ENCODE peak calls at places on chromosomes 11 and 22, in four cellular contexts. Y, I, P and U are unnamed samples.

GRCh38 chr11:66701432-66702240 is 23.9 kb upstream of the RBM4B start:
- DNase-seq in Y (no peak), I (no peak), P (no peak), U (no peak)

GRCh38 chr22:20384171-20384570 is 9.8 kb upstream of the ZNF74 start:
- DNase-seq in Y (no peak), I (no peak), P (no peak), U (no peak)

GRCh38 chr11:128779036-128779435 is 85.2 kb downstream of the FLI1 start:
- DNase-seq in Y (no peak), I (no peak), P (no peak), U (no peak)

GRCh38 chr11:118911880-118912741 is 13.6 kb downstream of the BCL9L start:
- DNase-seq in Y (peak), I (no peak), P (no peak), U (no peak)

GRCh38 chr11:78039919-78040671 is 17.0 kb upstream of the KCTD14 start:
- DNase-seq in Y (no peak), I (no peak), P (no peak), U (no peak)

GRCh38 chr22:37197451-37198289 is 9.6 kb upstream of the C1QTNF6 start:
- DNase-seq in Y (peak), I (no peak), P (no peak), U (no peak)

GRCh38 chr22:43529954-43530863 is 118.4 kb downstream of the MPPED1 start:
- DNase-seq in Y (no peak), I (no peak), P (no peak), U (no peak)

GRCh38 chr11:2102883-2103213 is 36.3 kb downstream of the IGF2 start:
- DNase-seq in Y (peak), I (no peak), P (no peak), U (no peak)

GRCh38 chr11:132048040-132048439 is 677.6 kb downstream of the NTM start:
- DNase-seq in Y (no peak), I (no peak), P (no peak), U (no peak)

GRCh38 chr11:2929880-2930704 is 872 bp upstream of the PHLDA2 start:
- DNase-seq in Y (peak), I (no peak), P (no peak), U (no peak)

GRCh38 chr11:47451990-47452389 is 3.1 kb upstream of the RAPSN start:
- DNase-seq in Y (no peak), I (no peak), P (no peak), U (no peak)

GRCh38 chr22:39496131-39496838 is 5.8 kb upstream of the MIEF1 start:
- DNase-seq in Y (peak), I (peak), P (no peak), U (no peak)

GRCh38 chr11:2689551-2690260 is 10.1 kb downstream of the KCNQ1OT1 start:
- DNase-seq in Y (no peak), I (no peak), P (no peak), U (no peak)

GRCh38 chr11:123357353-123357989 is 72.6 kb upstream of the GRAMD1B start:
- DNase-seq in Y (no peak), I (no peak), P (no peak), U (no peak)

GRCh38 chr11:11572386-11572785 is 49.4 kb downstream of the GALNT18 start:
- DNase-seq in Y (no peak), I (no peak), P (no peak), U (no peak)